ENCODE peak calls at places on chromosome 6, in four cellular contexts. J is GM12864, A is fibroblast of mammary gland, S is cardiac muscle cell. R is an unnamed sample.

GRCh38 chr6:35046862-35047261 is 94.3 kb downstream of the TCP11 start:
- DNase-seq in J (no peak), A (no peak), S (no peak), R (peak)

GRCh38 chr6:51472745-51473483 is 614.5 kb downstream of the PKHD1 start:
- DNase-seq in J (no peak), A (no peak), S (no peak), R (no peak)

GRCh38 chr6:44721954-44722578 is 334.6 kb downstream of the CDC5L start:
- DNase-seq in J (no peak), A (no peak), S (no peak), R (no peak)

GRCh38 chr6:133160531-133160930 is 80.6 kb upstream of the EYA4 start:
- DNase-seq in J (no peak), A (peak), S (no peak), R (no peak)

GRCh38 chr6:133184798-133185380 is 56.3 kb upstream of the EYA4 start:
- DNase-seq in J (no peak), A (peak), S (peak), R (peak)

GRCh38 chr6:54586251-54586650 is 260.3 kb upstream of the FAM83B start:
- DNase-seq in J (no peak), A (peak), S (no peak), R (peak)

GRCh38 chr6:16481680-16482079 is 243.3 kb downstream of the GMPR start:
- DNase-seq in J (no peak), A (no peak), S (no peak), R (no peak)

GRCh38 chr6:126066068-126067048 is 80.0 kb downstream of the TRMT11 start:
- DNase-seq in J (no peak), A (peak), S (no peak), R (no peak)

GRCh38 chr6:113855500-113856010 is 1.6 kb upstream of the MARCKS start:
- DNase-seq in J (no peak), A (peak), S (peak), R (peak)

GRCh38 chr6:56361812-56362211 is 114.4 kb upstream of the COL21A1 start:
- DNase-seq in J (no peak), A (no peak), S (no peak), R (no peak)

GRCh38 chr6:137928286-137928685 is 61.2 kb downstream of the TNFAIP3 start:
- DNase-seq in J (no peak), A (no peak), S (no peak), R (no peak)

GRCh38 chr6:103672169-103672568 is 1187.5 kb downstream of the HACE1 start:
- DNase-seq in J (no peak), A (peak), S (peak), R (peak)

GRCh38 chr6:34243901-34244884 is 4.6 kb downstream of the SMIM29 start:
- DNase-seq in J (no peak), A (peak), S (no peak), R (peak)

GRCh38 chr6:25359891-25360290 is 80.7 kb downstream of the CARMIL1 start:
- DNase-seq in J (no peak), A (no peak), S (no peak), R (no peak)

GRCh38 chr6:167454003-167454402 is 129.1 kb downstream of the TTLL2 start:
- DNase-seq in J (no peak), A (no peak), S (no peak), R (no peak)

GRCh38 chr6:24445704-24446103 is 43.0 kb downstream of the MRS2 start:
- DNase-seq in J (no peak), A (no peak), S (no peak), R (no peak)

GRCh38 chr6:137136065-137136464 is 37.4 kb downstream of the IL22RA2 start:
- DNase-seq in J (no peak), A (peak), S (no peak), R (no peak)

GRCh38 chr6:27295301-27296079 is 16.6 kb downstream of the POM121L2 start:
- DNase-seq in J (no peak), A (peak), S (peak), R (peak)

GRCh38 chr6:119627908-119628669 is 278.5 kb upstream of the MAN1A1 start:
- DNase-seq in J (no peak), A (peak), S (no peak), R (peak)

GRCh38 chr6:80605165-80605989 is 498.9 kb downstream of the BCKDHB start:
- DNase-seq in J (no peak), A (peak), S (peak), R (peak)

GRCh38 chr6:20211941-20212391 is 303 bp downstream of the MBOAT1 start:
- DNase-seq in J (no peak), A (no peak), S (peak), R (peak)

GRCh38 chr6:161271343-161272019 is 2.4 kb downstream of the AGPAT4 start:
- DNase-seq in J (no peak), A (no peak), S (no peak), R (peak)

GRCh38 chr6:88368071-88368787 is 202.1 kb upstream of the CNR1 start:
- DNase-seq in J (no peak), A (peak), S (no peak), R (peak)

GRCh38 chr6:165574770-165575549 is 88.1 kb downstream of the PDE10A start:
- DNase-seq in J (no peak), A (no peak), S (no peak), R (no peak)

GRCh38 chr6:160950507-160950906 is 41.1 kb upstream of the MAP3K4 start:
- DNase-seq in J (no peak), A (peak), S (no peak), R (no peak)

GRCh38 chr6:148524976-148525375 is 182.3 kb downstream of the SASH1 start:
- DNase-seq in J (no peak), A (peak), S (no peak), R (peak)

GRCh38 chr6:41688256-41688965 is 47.0 kb downstream of the TFEB start:
- DNase-seq in J (no peak), A (no peak), S (no peak), R (no peak)

GRCh38 chr6:43274916-43275597 is 23.0 kb upstream of the SLC22A7 start:
- DNase-seq in J (no peak), A (no peak), S (no peak), R (no peak)

GRCh38 chr6:166999845-167000253 is 652 bp downstream of the CEP43 start:
- DNase-seq in J (no peak), A (no peak), S (peak), R (peak)

GRCh38 chr6:34549804-34550202 is 6.3 kb downstream of the SPDEF start:
- DNase-seq in J (no peak), A (no peak), S (peak), R (no peak)

GRCh38 chr6:7188492-7188891 is 80.7 kb downstream of the RREB1 start:
- DNase-seq in J (peak), A (no peak), S (no peak), R (no peak)

GRCh38 chr6:117423754-117424153 is 2.0 kb downstream of the ROS1 start:
- DNase-seq in J (no peak), A (no peak), S (no peak), R (no peak)

GRCh38 chr6:138925806-138926205 is 62.2 kb downstream of the REPS1 start:
- DNase-seq in J (no peak), A (no peak), S (no peak), R (no peak)

GRCh38 chr6:108560463-108561308 is at the start of gene FOXO3:
- DNase-seq in J (no peak), A (peak), S (peak), R (peak)
- TF ChIP-seq CTCF in J (no peak), A (no peak), S (no peak), R (no peak)

GRCh38 chr6:170297577-170298330 is 6.9 kb upstream of the DLL1 start:
- DNase-seq in J (no peak), A (no peak), S (no peak), R (peak)

GRCh38 chr6:170296423-170296745 is 5.5 kb upstream of the DLL1 start:
- DNase-seq in J (no peak), A (no peak), S (no peak), R (no peak)

GRCh38 chr6:170298688-170299087 is 7.8 kb upstream of the DLL1 start:
- DNase-seq in J (no peak), A (no peak), S (no peak), R (no peak)

GRCh38 chr6:170295519-170296422 is 4.9 kb upstream of the DLL1 start:
- DNase-seq in J (no peak), A (no peak), S (peak), R (no peak)

DNA sequence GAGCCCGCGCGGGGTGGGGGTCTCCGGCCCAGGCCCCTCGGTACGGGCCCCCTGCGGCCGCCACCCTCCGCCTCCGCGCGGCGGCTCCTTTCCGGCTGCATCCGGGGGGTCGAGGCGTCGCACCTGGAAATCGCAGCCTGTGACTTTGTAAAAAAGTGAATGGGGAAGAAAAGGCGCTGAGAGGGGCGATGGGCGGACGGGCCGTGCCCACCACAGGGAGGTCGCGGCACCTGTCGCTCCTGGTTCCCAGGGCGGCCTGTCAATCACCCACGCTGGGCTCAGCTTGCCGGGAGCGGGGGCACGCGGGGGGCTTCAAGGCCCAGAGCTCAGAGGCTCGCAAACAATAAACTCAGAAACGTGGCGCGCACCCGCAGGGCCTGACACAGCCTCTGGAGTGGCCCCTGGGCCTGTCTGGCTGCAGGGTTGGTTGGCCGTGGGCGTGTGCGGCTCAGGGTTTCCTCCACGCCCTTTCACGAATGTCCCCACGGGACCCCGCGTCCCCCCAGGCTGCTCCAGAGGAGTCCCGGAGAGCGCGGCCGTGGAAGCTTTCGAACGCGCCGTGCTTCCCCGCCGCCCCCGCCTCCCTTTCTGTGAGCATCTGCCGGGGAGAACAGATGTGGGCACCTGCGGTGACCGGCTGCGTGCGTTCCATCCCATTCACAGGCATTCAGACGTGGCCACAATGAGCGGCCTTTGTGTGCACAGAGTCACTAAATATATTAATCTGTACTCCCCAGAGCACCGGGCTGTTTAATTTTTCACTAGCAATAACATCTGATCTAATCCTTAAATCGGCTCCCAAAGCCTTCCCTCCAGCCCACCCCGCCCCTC is 6.1 kb upstream of the DLL1 start:
- DNase-seq in J (no peak), A (no peak), S (no peak), R (no peak)
- H3K4me3 ChIP-seq in J (no peak), A (no peak), S (peak), R (no peak)

DNA sequence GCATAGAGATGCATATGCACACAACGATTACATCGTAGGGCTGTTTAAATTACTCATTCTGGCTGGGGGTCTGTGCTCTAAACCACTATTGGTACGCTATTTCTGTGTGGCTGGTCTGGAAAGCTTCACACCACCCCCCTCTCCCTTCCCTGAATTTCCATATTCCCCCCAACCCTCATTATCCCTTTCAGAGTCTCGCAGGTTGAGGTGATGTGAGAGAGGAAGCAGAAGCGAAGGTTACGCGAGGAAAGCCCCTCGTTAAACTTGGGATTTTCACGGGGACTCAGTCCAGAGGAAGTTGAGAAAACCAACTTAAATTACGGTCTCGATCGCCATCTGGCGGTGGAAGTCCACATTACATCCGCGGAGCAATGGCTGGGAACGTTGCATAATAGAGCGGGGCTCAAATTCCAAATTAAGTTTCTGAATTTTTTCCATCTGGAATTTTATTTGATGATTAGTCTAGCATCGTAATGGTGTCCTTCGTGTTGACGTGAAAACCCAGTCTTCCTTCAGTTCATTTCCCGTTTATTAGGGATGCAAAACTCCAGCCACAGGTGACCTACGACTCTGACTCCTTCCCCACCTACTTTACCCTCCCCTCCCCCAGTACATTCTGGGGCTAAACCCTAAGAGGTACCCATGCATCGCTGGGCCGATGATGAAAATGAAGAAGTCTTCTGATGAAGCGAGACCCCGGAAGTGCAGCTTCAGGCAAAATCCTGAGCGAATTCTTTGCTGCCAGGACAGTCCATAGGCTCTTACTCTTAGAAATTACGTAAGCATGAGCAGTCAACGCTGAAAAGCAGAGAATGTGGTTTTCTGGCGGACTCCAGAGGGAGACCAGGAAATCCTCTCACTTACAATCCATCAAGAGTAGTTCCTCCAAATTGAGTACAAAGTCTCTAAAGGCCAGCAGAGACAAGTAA is 19.7 kb downstream of the HLA-DOB start:
- DNase-seq in J (no peak), A (peak), S (peak), R (peak)
- TF ChIP-seq CTCF in J (peak), A (peak), S (peak), R (peak)

DNA sequence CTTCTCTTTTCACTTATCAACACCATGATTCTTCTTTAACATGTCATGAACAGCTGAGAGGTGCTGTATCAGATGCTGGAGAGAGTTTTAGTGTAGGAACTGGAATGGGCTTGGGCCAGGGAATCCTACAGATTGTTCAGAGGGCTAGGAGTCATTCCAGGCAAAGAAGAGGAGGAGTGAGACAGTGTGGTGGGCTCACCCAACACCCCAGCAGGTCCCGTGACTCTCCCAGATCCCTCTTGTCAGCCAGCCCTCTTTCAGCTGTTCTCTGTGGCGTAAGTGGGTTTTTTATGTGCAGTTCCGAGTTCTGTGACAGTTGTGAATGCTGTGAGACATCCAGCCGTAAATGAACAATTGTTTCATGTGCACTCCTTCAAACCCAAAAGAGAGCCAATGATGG is 31.4 kb upstream of the CEP162 start:
- DNase-seq in J (no peak), A (no peak), S (no peak), R (no peak)
- H3K4me3 ChIP-seq in J (no peak), A (no peak), S (no peak), R (no peak)

GRCh38 chr6:159745081-159745480 is 16.8 kb upstream of the ACAT2 start:
- DNase-seq in J (no peak), A (no peak), S (no peak), R (no peak)
- TF ChIP-seq CTCF in J (no peak), A (no peak), S (no peak), R (no peak)

R was measured in fibroblast of villous mesenchyme.